ENCODE peak calls at places on chromosome 12, in four cellular contexts. S is lung; X is adrenal gland; N is CD4-positive, alpha-beta memory T cell. W is an unnamed sample.

GRCh38 chr12:65996146-65996545 is 134.4 kb downstream of the LLPH start:
- DNase-seq in S (no peak), X (no peak), N (no peak), W (no peak)

GRCh38 chr12:28878629-28879028 is 270.4 kb upstream of the FAR2 start:
- DNase-seq in S (no peak), X (no peak), N (no peak), W (no peak)

GRCh38 chr12:3600039-3600720 is 109.2 kb downstream of the PRMT8 start:
- DNase-seq in S (no peak), X (no peak), N (no peak), W (no peak)

GRCh38 chr12:124476011-124476400 is 91.4 kb downstream of the NCOR2 start:
- DNase-seq in S (no peak), X (no peak), N (no peak), W (no peak)

GRCh38 chr12:49131973-49132461 is 822 bp upstream of the TUBA1B start:
- DNase-seq in S (no peak), X (no peak), N (no peak), W (no peak)

GRCh38 chr12:40342010-40342409 is 117.2 kb downstream of the LRRK2 start:
- DNase-seq in S (no peak), X (peak; percentile 25), N (no peak), W (no peak)

GRCh38 chr12:88698471-88698870 is 118.2 kb upstream of the KITLG start:
- DNase-seq in S (no peak), X (no peak), N (no peak), W (no peak)

GRCh38 chr12:53299101-53299453 is 418 bp upstream of the MYG1 start:
- DNase-seq in S (peak; percentile 35), X (peak; percentile 80), N (no peak), W (no peak)

GRCh38 chr12:89117448-89118034 is 234.8 kb downstream of the DUSP6 start:
- DNase-seq in S (peak; percentile 36), X (peak; percentile 25), N (no peak), W (no peak)

GRCh38 chr12:121036810-121037326 is 2.2 kb downstream of the OASL start:
- DNase-seq in S (no peak), X (no peak), N (no peak), W (no peak)

GRCh38 chr12:102232446-102232845 is 34.8 kb upstream of the PMCH start:
- DNase-seq in S (no peak), X (no peak), N (no peak), W (no peak)

GRCh38 chr12:122687091-122687490 is 16.1 kb downstream of the HCAR2 start:
- DNase-seq in S (peak; percentile 87), X (no peak), N (no peak), W (no peak)

GRCh38 chr12:114826233-114826632 is 142.3 kb upstream of the TBX3 start:
- DNase-seq in S (no peak), X (no peak), N (no peak), W (no peak)

GRCh38 chr12:89067436-89067835 is 284.9 kb downstream of the DUSP6 start:
- DNase-seq in S (no peak), X (no peak), N (no peak), W (no peak)

GRCh38 chr12:50924439-50925341 is 27.7 kb upstream of the HIGD1C start:
- DNase-seq in S (peak; percentile 93), X (peak; percentile 96), N (no peak), W (peak; percentile 29)

GRCh38 chr12:51118706-51119105 is 35.3 kb upstream of the CSRNP2 start:
- DNase-seq in S (no peak), X (no peak), N (no peak), W (no peak)

GRCh38 chr12:56104815-56105476 is 587 bp downstream of the PA2G4 start:
- DNase-seq in S (no peak), X (no peak), N (no peak), W (no peak)

GRCh38 chr12:7899755-7900154 is 27.0 kb upstream of the SLC2A14 start:
- DNase-seq in S (no peak), X (no peak), N (no peak), W (no peak)

GRCh38 chr12:128365831-128366231 is 98.9 kb downstream of the TMEM132C start:
- DNase-seq in S (no peak), X (no peak), N (no peak), W (no peak)

GRCh38 chr12:89662623-89663022 is 46.0 kb downstream of the ATP2B1 start:
- DNase-seq in S (no peak), X (no peak), N (no peak), W (no peak)

GRCh38 chr12:53798575-53798974 is 46.8 kb upstream of the CISTR start:
- DNase-seq in S (no peak), X (no peak), N (no peak), W (no peak)

GRCh38 chr12:108989381-108989780 is 31.5 kb downstream of the SVOP start:
- DNase-seq in S (no peak), X (no peak), N (no peak), W (no peak)

GRCh38 chr12:30796508-30796780 is 41.7 kb upstream of the CAPRIN2 start:
- DNase-seq in S (no peak), X (peak; percentile 24), N (no peak), W (no peak)

DNA sequence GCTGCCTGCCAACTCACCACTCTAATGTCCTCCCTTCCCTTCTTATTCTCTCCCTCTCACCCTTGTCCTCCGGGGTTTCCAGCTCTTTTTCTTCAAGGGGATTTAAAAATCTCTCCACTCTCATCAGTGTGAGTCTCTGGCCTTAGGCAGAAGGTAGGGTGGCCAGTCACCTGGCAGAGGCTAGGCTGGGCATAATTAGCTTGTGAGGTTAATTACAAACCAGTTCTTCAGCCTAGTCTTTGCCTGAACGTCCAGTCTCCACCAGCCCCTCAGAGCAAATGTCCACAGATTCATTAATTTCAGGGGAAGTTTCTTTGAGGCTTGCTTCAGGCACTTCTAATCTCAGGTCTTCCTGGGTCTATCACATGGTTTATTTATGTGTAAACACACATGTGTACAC is 6.7 kb downstream of the KRT7 start:
- DNase-seq in S (no peak), X (no peak), N (no peak), W (no peak)
- H3K27ac ChIP-seq in S (no peak overlapping the region), X (no peak overlapping the region), N (no peak overlapping the region), W (no peak overlapping the region)

GRCh38 chr12:645563-646071 is 17.6 kb downstream of the NINJ2 start:
- DNase-seq in S (no peak), X (peak; percentile 77), N (no peak), W (no peak)
- H3K4me3 ChIP-seq in S (no peak overlapping the region), X (no peak overlapping the region), N (no peak overlapping the region), W (no peak overlapping the region)

DNA sequence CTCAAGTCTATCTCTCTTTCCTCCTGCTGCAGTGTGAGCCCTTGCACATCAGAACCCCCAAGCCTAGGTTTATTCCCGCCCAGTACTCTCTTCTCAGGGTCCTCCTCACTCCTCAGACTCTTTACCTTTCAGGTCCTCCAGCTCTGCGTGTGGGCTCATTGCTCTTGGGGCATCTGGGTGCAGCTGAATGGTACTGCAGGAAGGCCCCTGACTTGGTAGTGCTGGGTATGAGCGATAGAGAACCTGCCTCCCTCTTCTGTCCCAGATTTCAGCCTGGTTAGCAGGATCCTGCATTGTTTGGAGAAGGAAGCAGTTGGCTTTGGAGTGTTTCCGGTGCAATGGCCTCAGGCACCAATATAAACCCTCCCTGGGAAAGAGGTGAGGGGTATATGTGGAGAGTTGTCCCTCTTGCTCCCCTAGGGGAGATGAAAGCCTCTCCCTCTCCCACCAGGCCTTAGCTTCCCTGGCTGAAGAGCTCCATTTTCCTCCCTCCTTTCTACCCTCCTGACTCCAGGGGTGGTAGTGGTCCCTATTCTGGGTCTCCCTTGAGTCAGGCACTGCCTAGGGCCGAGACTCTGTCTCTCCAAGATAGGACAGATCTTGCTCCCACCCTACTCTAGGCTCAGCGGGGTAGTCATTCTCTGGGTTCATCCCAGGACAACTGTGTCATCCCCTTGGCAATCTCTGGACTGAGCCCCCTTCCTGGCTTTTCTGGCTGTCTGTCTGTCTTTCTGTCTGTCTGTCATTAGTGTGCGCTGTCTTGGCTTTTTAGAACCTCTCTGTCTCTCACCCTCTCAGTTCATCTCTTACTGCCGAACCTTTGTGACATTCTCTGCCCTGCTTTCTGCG is 3.8 kb downstream of the LRP1 start:
- DNase-seq in S (no peak), X (no peak), N (no peak), W (no peak)
- H3K27ac ChIP-seq in S (peak overlapping the region; percentile 64), X (peak overlapping the region; percentile 52), N (no peak overlapping the region), W (no peak overlapping the region)

DNA sequence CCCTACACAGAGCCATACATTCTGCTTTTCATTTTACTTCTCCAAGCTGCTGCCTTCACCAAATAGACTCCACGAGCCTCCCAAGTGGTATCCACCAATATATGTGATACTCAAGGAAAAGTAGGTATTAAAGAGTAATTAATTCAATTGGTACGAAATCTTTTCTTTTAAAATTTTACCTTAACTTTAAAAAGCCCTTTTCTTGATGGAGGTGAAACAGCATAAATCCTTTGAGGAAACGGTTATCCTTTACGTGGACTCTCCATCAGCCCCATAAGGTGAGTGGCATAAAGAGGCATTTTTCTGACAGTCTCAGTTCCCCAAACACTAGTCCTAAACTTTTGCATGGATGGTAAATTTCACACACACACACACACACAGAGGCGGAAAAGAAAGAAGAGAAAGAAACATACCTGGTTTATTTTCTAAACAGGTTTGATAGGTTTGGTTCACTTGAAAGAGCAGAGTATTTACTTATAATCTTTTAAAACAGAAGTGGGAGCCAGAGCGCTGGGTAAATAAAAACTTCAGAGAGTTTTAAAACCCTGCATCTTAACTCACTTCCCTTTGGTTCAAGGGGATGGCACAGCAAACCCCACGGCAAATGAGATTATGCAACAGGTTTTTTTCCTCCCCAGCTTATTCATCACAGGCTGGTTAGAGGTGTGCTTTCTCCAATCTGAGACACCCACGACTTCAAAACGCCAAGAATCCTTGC is 1.9 kb downstream of the DUSP16 start:
- DNase-seq in S (peak; percentile 72), X (peak; percentile 73), N (peak; percentile 90), W (peak; percentile 52)
- H3K4me3 ChIP-seq in S (peak overlapping the region; percentile 35), X (peak overlapping the region; percentile 64), N (peak overlapping the region; percentile 85), W (peak overlapping the region; percentile 77)

GRCh38 chr12:14903386-14904098 is 17.9 kb upstream of the MGP start:
- DNase-seq in S (no peak), X (no peak), N (no peak), W (no peak)

GRCh38 chr12:14905269-14906004 is 19.8 kb upstream of the MGP start:
- DNase-seq in S (no peak), X (peak; percentile 52), N (no peak), W (no peak)

GRCh38 chr12:14906114-14906513 is 20.5 kb upstream of the MGP start:
- DNase-seq in S (no peak), X (no peak), N (no peak), W (no peak)

GRCh38 chr12:14902465-14902864 is 16.8 kb upstream of the MGP start:
- DNase-seq in S (no peak), X (no peak), N (no peak), W (no peak)

GRCh38 chr12:14904854-14905253 is 19.2 kb upstream of the MGP start:
- DNase-seq in S (no peak), X (no peak), N (no peak), W (no peak)
- H3K27ac ChIP-seq in S (peak overlapping the region; percentile 18), X (peak overlapping the region; percentile 24), N (no peak overlapping the region), W (no peak overlapping the region)